ENCODE peak calls at places on chromosome 17, in six cellular contexts. E is Peyer's patch, D is GM12878, L is adrenal gland, P is spleen, S is uterus. B is an unnamed sample.

GRCh38 chr17:63834431-63835166 is 7.1 kb upstream of the FTSJ3 start:
- DNase-seq in D (no peak), P (peak; percentile 83), S (no peak), L (peak; percentile 77), E (peak; percentile 66), B (peak; percentile 88)

GRCh38 chr17:55845385-55845784 is 94.5 kb downstream of the PCTP start:
- DNase-seq in E (peak; percentile 53), P (peak; percentile 74), L (peak; percentile 30), D (no peak), S (peak; percentile 41), B (peak; percentile 51)

GRCh38 chr17:18259621-18260331 is 686 bp upstream of the MIEF2 start:
- DNase-seq in E (no peak), S (no peak), D (no peak), P (no peak), L (no peak), B (no peak)

GRCh38 chr17:71926746-71927398 is 193.9 kb upstream of the SOX9 start:
- DNase-seq in E (no peak), L (no peak), P (no peak), S (no peak), D (no peak), B (no peak)

GRCh38 chr17:27343972-27344607 is 50.2 kb downstream of the WSB1 start:
- DNase-seq in L (no peak), P (no peak), E (no peak), D (no peak), S (no peak), B (no peak)

GRCh38 chr17:68435876-68436842 is 21.1 kb downstream of the WIPI1 start:
- DNase-seq in P (peak; percentile 87), S (peak; percentile 75), L (peak; percentile 87), D (no peak), E (peak; percentile 94), B (peak; percentile 83)

GRCh38 chr17:29589524-29590260 is at the start of gene GIT1:
- DNase-seq in E (peak; percentile 94), S (peak; percentile 86), P (peak; percentile 97), L (peak; percentile 83), D (no peak), B (peak; percentile 91)

GRCh38 chr17:348692-349425 is 3.7 kb downstream of the RPH3AL start:
- DNase-seq in S (no peak), P (peak; percentile 45), E (peak; percentile 73), L (peak; percentile 24), D (no peak), B (peak; percentile 87)

GRCh38 chr17:60138769-60139437 is 10.9 kb upstream of the CA4 start:
- DNase-seq in E (no peak), D (no peak), S (no peak), L (no peak), P (no peak), B (no peak)

GRCh38 chr17:4540224-4541040 is 14.8 kb downstream of the MYBBP1A start:
- DNase-seq in D (no peak), P (peak; percentile 75), L (peak; percentile 60), E (peak; percentile 69), S (no peak), B (no peak)

GRCh38 chr17:50123649-50124349 is 6.2 kb downstream of the SAMD14 start:
- DNase-seq in D (no peak), L (peak; percentile 22), S (no peak), E (no peak), P (no peak), B (peak; percentile 51)

GRCh38 chr17:8430966-8431365 is 4.7 kb upstream of the NDEL1 start:
- DNase-seq in D (no peak), P (no peak), E (no peak), S (peak; percentile 89), L (peak; percentile 81), B (peak; percentile 24)

GRCh38 chr17:63190821-63191220 is 224.8 kb downstream of the TANC2 start:
- DNase-seq in S (no peak), L (no peak), E (no peak), P (no peak), D (no peak), B (no peak)

GRCh38 chr17:2405247-2405926 is 4.5 kb upstream of the MNT start:
- DNase-seq in E (no peak), P (no peak), D (no peak), L (peak; percentile 31), S (no peak), B (no peak)

GRCh38 chr17:60971515-60972369 is 294.1 kb downstream of the BCAS3 start:
- DNase-seq in E (peak; percentile 66), D (peak; percentile 4), L (peak; percentile 23), S (peak; percentile 18), P (no peak), B (peak; percentile 30)

GRCh38 chr17:47203984-47204721 is 5.0 kb upstream of the MYL4 start:
- DNase-seq in E (peak; percentile 69), L (no peak), S (no peak), P (no peak), D (no peak), B (no peak)

GRCh38 chr17:62140836-62141235 is 75.8 kb upstream of the MED13 start:
- DNase-seq in P (no peak), L (peak; percentile 97), S (no peak), D (no peak), E (peak; percentile 89), B (peak; percentile 72)

GRCh38 chr17:77421635-77421982 is 280.8 kb downstream of the SEC14L1 start:
- DNase-seq in L (no peak), P (no peak), E (no peak), S (no peak), D (no peak), B (no peak)

GRCh38 chr17:55266958-55267688 is 2.4 kb downstream of the HLF start:
- DNase-seq in E (no peak), D (no peak), S (no peak), L (no peak), P (no peak), B (no peak)

GRCh38 chr17:79942591-79943353 is 92.9 kb downstream of the TBC1D16 start:
- DNase-seq in S (peak; percentile 55), P (peak; percentile 86), L (peak; percentile 54), E (peak; percentile 58), D (no peak), B (peak; percentile 48)

GRCh38 chr17:44348234-44348987 is 3.3 kb downstream of the GRN start:
- DNase-seq in E (peak; percentile 84), D (peak; percentile 91), L (peak; percentile 60), S (no peak), P (peak; percentile 90), B (no peak)

GRCh38 chr17:10177921-10178788 is 20.3 kb downstream of the GAS7 start:
- DNase-seq in S (no peak), L (no peak), E (no peak), P (no peak), D (no peak), B (no peak)

GRCh38 chr17:18185391-18185790 is 1.8 kb downstream of the ALKBH5 start:
- DNase-seq in P (no peak), L (no peak), D (no peak), E (no peak), S (no peak), B (peak; percentile 27)

GRCh38 chr17:40062347-40063033 is at the start of gene THRA:
- DNase-seq in S (peak; percentile 77), E (peak; percentile 88), P (peak; percentile 95), L (peak; percentile 71), D (no peak), B (peak; percentile 80)

GRCh38 chr17:12046786-12047185 is 26.1 kb downstream of the MAP2K4 start:
- DNase-seq in P (no peak), E (no peak), S (no peak), D (no peak), L (no peak), B (no peak)

GRCh38 chr17:56909742-56910508 is 3.9 kb downstream of the TRIM25 start:
- DNase-seq in L (peak; percentile 63), E (peak; percentile 64), S (no peak), D (no peak), P (no peak), B (no peak)
- TF ChIP-seq POLR2A in L (no peak), E (no peak), S (no peak), D (no peak), P (no peak), B (no peak)

GRCh38 chr17:38871247-38871991 is 1.6 kb downstream of the LASP1 start:
- DNase-seq in E (peak; percentile 94), D (peak; percentile 45), S (peak; percentile 75), P (peak; percentile 89), L (peak; percentile 88), B (peak; percentile 43)
- TF ChIP-seq CTCF in E (no peak), D (peak; percentile 46), S (no peak), P (no peak), L (no peak), B (no peak)

GRCh38 chr17:34997355-34997862 is 17.1 kb downstream of the LIG3 start:
- DNase-seq in L (peak; percentile 73), D (no peak), E (peak; percentile 52), S (peak; percentile 71), P (no peak), B (peak; percentile 95)

GRCh38 chr17:34998205-34998604 is 17.9 kb downstream of the LIG3 start:
- DNase-seq in L (peak; percentile 73), E (peak; percentile 89), S (no peak), D (peak; percentile 40), P (peak; percentile 94), B (peak; percentile 84)

GRCh38 chr17:34999456-34999855 is 19.1 kb downstream of the LIG3 start:
- DNase-seq in E (no peak), P (no peak), D (no peak), S (no peak), L (no peak), B (no peak)

GRCh38 chr17:34993031-34993430 is 12.7 kb downstream of the LIG3 start:
- DNase-seq in P (no peak), E (no peak), L (no peak), D (no peak), S (no peak), B (no peak)

DNA sequence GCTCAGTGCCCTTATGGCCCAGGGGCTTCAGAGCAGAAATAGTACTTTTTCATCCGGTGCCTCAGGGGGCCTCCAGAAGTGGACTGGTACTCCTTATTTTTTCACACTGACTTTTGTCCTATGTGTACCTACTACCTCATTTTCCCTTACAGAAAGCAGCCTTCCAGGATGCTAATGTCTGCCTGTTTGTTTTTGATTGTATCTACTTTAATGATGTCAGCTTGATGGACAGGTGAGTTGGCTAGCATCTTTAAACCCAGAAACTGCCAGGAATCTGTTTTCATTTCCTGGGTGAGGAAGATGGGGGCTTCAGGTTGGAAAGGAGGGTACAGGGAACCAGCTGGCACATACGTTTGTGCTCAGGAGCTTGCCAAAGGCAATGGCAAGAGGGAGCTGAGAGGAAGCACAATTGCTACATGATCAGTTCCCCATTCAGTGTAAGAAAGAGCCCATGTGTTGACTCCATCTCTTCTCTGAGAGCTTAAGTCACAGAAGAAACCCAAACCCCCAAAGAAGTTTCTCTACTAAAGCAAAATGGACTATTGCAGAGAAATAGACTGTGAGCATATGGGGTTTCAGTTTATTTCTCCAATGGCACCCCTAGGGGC is 16.2 kb downstream of the LIG3 start:
- DNase-seq in P (no peak), S (no peak), E (no peak), D (no peak), L (no peak), B (no peak)
- H3K27ac ChIP-seq in P (peak overlapping the region; percentile 2), S (peak overlapping the region; percentile 66), E (no peak overlapping the region), D (no peak overlapping the region), L (peak overlapping the region; percentile 44), B (peak overlapping the region; percentile 91)

DNA sequence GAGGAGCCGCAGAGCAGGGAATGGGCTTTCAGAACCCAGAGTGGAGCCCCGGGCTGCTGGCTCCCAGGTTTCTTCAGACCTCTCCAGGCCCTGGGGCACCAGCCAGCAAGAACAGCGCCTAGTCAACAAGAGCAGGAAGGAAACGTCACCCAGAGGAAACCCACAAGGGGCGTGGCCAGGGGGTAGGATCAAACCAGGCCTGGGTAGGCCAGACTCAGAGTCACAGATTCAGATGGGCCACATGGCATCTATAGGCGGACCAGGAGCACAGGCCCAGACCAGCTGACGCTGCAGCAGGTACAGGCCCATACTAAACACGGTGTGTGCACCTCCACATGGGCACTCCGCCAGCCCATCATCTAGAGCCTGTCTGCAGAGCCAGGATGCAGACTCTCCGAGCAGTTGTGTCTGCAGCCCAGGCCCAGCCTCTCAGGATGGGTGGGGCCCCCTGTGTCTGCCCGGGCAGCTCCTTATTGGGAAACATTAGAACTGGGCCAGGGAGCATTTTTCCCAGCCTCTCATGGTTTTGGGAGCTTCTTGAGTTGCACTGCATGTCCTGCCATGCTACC is at the start of gene NLRP1:
- DNase-seq in L (peak; percentile 72), E (peak; percentile 98), D (peak; percentile 84), S (peak; percentile 82), P (peak; percentile 98), B (peak; percentile 88)
- TF ChIP-seq POLR2A in L (peak; percentile 38), E (peak; percentile 57), D (peak; percentile 74), S (peak; percentile 81), P (peak; percentile 76), B (no peak)

B was measured in thyroid gland.